ENCODE peak calls at places on chromosomes 13 and 19, in nine cellular contexts. W is mucosa of descending colon, N is fibroblast of lung, Q is vagina, K is AG04450, V is thoracic aorta, F is HL-60, B is heart left ventricle, O is stomach. H is an unnamed sample.

GRCh38 chr13:71412231-71412630 is 454.8 kb downstream of the DACH1 start:
- DNase-seq in W (no peak), N (no peak), Q (no peak), K (no peak), V (no peak), F (no peak), B (no peak), O (no peak), H (no peak)

GRCh38 chr19:55212447-55212846 is 3.1 kb upstream of the PTPRH start:
- DNase-seq in W (peak; percentile 76), N (no peak), Q (no peak), K (no peak), V (no peak), F (peak; percentile 25), B (no peak), O (no peak), H (no peak)

GRCh38 chr19:480016-480855 is 16.1 kb upstream of the MADCAM1 start:
- DNase-seq in W (peak; percentile 85), N (peak; percentile 42), Q (no peak), K (no peak), V (peak; percentile 38), F (peak; percentile 15), B (peak; percentile 85), O (peak; percentile 85), H (no peak)

GRCh38 chr19:1064661-1065605 is 2.0 kb upstream of the ARHGAP45 start:
- DNase-seq in W (peak; percentile 77), N (peak; percentile 69), Q (no peak), K (no peak), V (no peak), F (peak; percentile 72), B (peak; percentile 79), O (peak; percentile 81), H (no peak)

GRCh38 chr13:102678339-102679122 is 16.3 kb downstream of the METTL21C start:
- DNase-seq in W (no peak), N (no peak), Q (no peak), K (no peak), V (no peak), F (no peak), B (no peak), O (no peak), H (no peak)

GRCh38 chr13:38685974-38686571 is 804 bp upstream of the FREM2 start:
- DNase-seq in W (peak; percentile 57), N (peak; percentile 18), Q (no peak), K (no peak), V (no peak), F (no peak), B (no peak), O (no peak), H (no peak)

GRCh38 chr13:23554000-23554399 is 16.2 kb upstream of the TNFRSF19 start:
- DNase-seq in W (no peak), N (no peak), Q (no peak), K (no peak), V (no peak), F (no peak), B (no peak), O (no peak), H (no peak)

GRCh38 chr13:101264931-101265330 is 151.4 kb downstream of the NALCN start:
- DNase-seq in W (no peak), N (no peak), Q (no peak), K (no peak), V (no peak), F (no peak), B (no peak), O (no peak), H (no peak)

GRCh38 chr13:50629497-50629896 is 214.0 kb downstream of the DLEU7 start:
- DNase-seq in W (no peak), N (peak; percentile 81), Q (no peak), K (no peak), V (no peak), F (no peak), B (no peak), O (no peak), H (no peak)

GRCh38 chr19:15913830-15914229 is 16.0 kb upstream of the CYP4F2 start:
- DNase-seq in W (no peak), N (no peak), Q (peak; percentile 56), K (no peak), V (no peak), F (no peak), B (no peak), O (no peak), H (no peak)

GRCh38 chr13:60754211-60754610 is 357.2 kb downstream of the TDRD3 start:
- DNase-seq in W (no peak), N (no peak), Q (no peak), K (no peak), V (no peak), F (peak; percentile 71), B (no peak), O (no peak), H (no peak)

GRCh38 chr13:42047561-42048322 is 706 bp upstream of the DGKH start:
- DNase-seq in W (peak; percentile 76), N (peak; percentile 73), Q (no peak), K (no peak), V (no peak), F (peak; percentile 36), B (peak; percentile 40), O (peak; percentile 57), H (no peak)

GRCh38 chr13:28545583-28546333 is 50.8 kb upstream of the FLT1 start:
- DNase-seq in W (peak; percentile 42), N (no peak), Q (no peak), K (no peak), V (no peak), F (no peak), B (no peak), O (no peak), H (no peak)

GRCh38 chr13:45276887-45277286 is 64.1 kb downstream of the TPT1 start:
- DNase-seq in W (no peak), N (no peak), Q (no peak), K (no peak), V (no peak), F (no peak), B (no peak), O (no peak), H (no peak)

GRCh38 chr13:94956407-94957110 is 244.2 kb upstream of the SOX21 start:
- DNase-seq in W (no peak), N (no peak), Q (no peak), K (no peak), V (no peak), F (no peak), B (no peak), O (no peak), H (no peak)

GRCh38 chr13:49791753-49792549 is 531 bp downstream of the KPNA3 start:
- DNase-seq in W (peak; percentile 62), N (peak; percentile 35), Q (no peak), K (no peak), V (no peak), F (peak; percentile 48), B (peak; percentile 51), O (peak; percentile 47), H (no peak)

GRCh38 chr13:77056886-77057285 is 29.9 kb upstream of the FBXL3 start:
- DNase-seq in W (no peak), N (no peak), Q (no peak), K (no peak), V (no peak), F (no peak), B (no peak), O (no peak), H (no peak)

GRCh38 chr13:42270857-42271215 is 1.1 kb upstream of the AKAP11 start:
- DNase-seq in W (no peak), N (no peak), Q (no peak), K (no peak), V (no peak), F (no peak), B (no peak), O (no peak), H (no peak)

GRCh38 chr13:63041640-63042414 is 1626.2 kb upstream of the PCDH20 start:
- DNase-seq in W (no peak), N (peak; percentile 62), Q (no peak), K (peak; percentile 26), V (no peak), F (no peak), B (no peak), O (no peak), H (no peak)

GRCh38 chr19:33339016-33339749 is 34.3 kb upstream of the CEBPG start:
- DNase-seq in W (no peak), N (no peak), Q (no peak), K (no peak), V (no peak), F (no peak), B (no peak), O (no peak), H (no peak)

GRCh38 chr19:47226426-47227346 is 4.3 kb downstream of the BBC3 start:
- DNase-seq in W (peak; percentile 92), N (peak; percentile 79), Q (no peak), K (no peak), V (peak; percentile 39), F (peak; percentile 87), B (peak; percentile 88), O (peak; percentile 80), H (peak; percentile 35)

DNA sequence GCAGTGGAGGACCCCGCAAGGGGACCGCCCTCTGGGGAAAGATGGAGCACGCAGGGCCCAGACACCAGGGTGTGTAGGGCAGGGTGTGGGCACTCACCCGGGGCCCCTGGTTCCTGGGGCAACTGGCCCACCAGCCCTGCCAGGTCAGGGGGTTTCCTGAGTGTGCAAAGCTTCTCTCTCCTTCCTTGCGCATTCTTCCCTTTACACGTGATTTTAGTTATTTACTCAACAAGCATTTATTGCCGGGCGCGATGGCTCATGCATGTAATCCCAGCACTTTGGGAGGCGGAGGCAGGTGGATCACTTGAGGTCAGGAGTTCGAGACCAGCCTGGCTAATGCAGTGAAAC is 20.5 kb downstream of the PRR36 start:
- DNase-seq in W (no peak), N (no peak), Q (no peak), K (no peak), V (no peak), F (no peak), B (no peak), O (no peak), H (no peak)
- H3K4me3 ChIP-seq in W (no peak overlapping the region), N (no peak overlapping the region), Q (no peak overlapping the region), K (no peak overlapping the region), V (no peak overlapping the region), F (no peak overlapping the region), B (no peak overlapping the region), O (no peak overlapping the region), H (no peak overlapping the region)

DNA sequence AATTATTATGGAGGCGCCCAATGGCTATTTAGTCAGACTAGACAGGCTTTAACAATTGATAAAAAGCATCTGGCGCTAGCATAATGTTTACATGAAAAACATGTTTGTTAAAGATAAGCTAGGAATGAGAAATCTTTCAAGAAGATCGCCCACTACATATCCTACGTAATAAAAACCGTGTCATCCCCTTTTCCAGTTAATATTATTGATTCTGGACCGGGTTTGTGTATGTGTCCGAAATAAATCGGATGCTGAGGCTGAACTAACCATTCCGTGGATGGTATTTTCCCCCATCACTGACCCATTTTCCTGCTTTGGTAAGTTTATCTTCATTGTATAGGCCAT is 8.8 kb downstream of the COL4A1 start:
- DNase-seq in W (no peak), N (peak; percentile 36), Q (no peak), K (no peak), V (no peak), F (no peak), B (no peak), O (no peak), H (no peak)
- H3K4me3 ChIP-seq in W (no peak overlapping the region), N (no peak overlapping the region), Q (no peak overlapping the region), K (no peak overlapping the region), V (peak overlapping the region; percentile 63), F (no peak overlapping the region), B (no peak overlapping the region), O (no peak overlapping the region), H (no peak overlapping the region)

GRCh38 chr13:40681341-40682051 is 15.1 kb upstream of the FOXO1 start:
- DNase-seq in W (no peak), N (no peak), Q (no peak), K (no peak), V (no peak), F (no peak), B (no peak), O (no peak), H (no peak)
- H3K4me3 ChIP-seq in W (no peak overlapping the region), N (no peak overlapping the region), Q (no peak overlapping the region), K (no peak overlapping the region), V (no peak overlapping the region), F (no peak overlapping the region), B (no peak overlapping the region), O (no peak overlapping the region), H (no peak overlapping the region)

GRCh38 chr19:11948646-11949045 is 16.2 kb upstream of the ZNF763 start:
- DNase-seq in W (no peak), N (no peak), Q (no peak), K (no peak), V (no peak), F (no peak), B (no peak), O (no peak), H (no peak)
- H3K4me3 ChIP-seq in W (no peak overlapping the region), N (no peak overlapping the region), Q (no peak overlapping the region), K (no peak overlapping the region), V (no peak overlapping the region), F (no peak overlapping the region), B (no peak overlapping the region), O (no peak overlapping the region), H (no peak overlapping the region)

H was measured in BJ.